ENCODE peak calls at places on chromosomes 4 and X, in six cellular contexts. One of them, this sample, is unnamed.

GRCh38 chr4:71366776-71367175 is 28.0 kb downstream of the SLC4A4 start:
- DNase-seq in head of caudate nucleus: no peak
- DNase-seq in endothelial cell: no peak
- DNase-seq in putamen: no peak
- DNase-seq in left kidney: peak; percentile 74
- DNase-seq in HCEC 1CT: no peak
- DNase-seq in this sample: no peak

GRCh38 chr4:84578540-84579409 is 4.2 kb upstream of the CDS1 start:
- DNase-seq in head of caudate nucleus: peak; percentile 40
- DNase-seq in HCEC 1CT: peak; percentile 31
- DNase-seq in endothelial cell: peak; percentile 26
- DNase-seq in putamen: peak; percentile 35
- DNase-seq in left kidney: peak; percentile 76
- DNase-seq in this sample: peak; percentile 72

GRCh38 chr4:102569200-102569599 is 68.0 kb downstream of the NFKB1 start:
- DNase-seq in HCEC 1CT: peak; percentile 41
- DNase-seq in putamen: no peak
- DNase-seq in left kidney: no peak
- DNase-seq in head of caudate nucleus: no peak
- DNase-seq in endothelial cell: no peak
- DNase-seq in this sample: no peak

GRCh38 chr4:145531193-145531592 is 49.5 kb downstream of the SMAD1 start:
- DNase-seq in putamen: no peak
- DNase-seq in head of caudate nucleus: peak; percentile 74
- DNase-seq in endothelial cell: no peak
- DNase-seq in HCEC 1CT: no peak
- DNase-seq in left kidney: no peak
- DNase-seq in this sample: peak; percentile 77

GRCh38 chr4:185717018-185717726 is 94.8 kb downstream of the SORBS2 start:
- DNase-seq in left kidney: peak; percentile 63
- DNase-seq in head of caudate nucleus: peak; percentile 36
- DNase-seq in HCEC 1CT: no peak
- DNase-seq in putamen: no peak
- DNase-seq in endothelial cell: no peak
- DNase-seq in this sample: no peak

GRCh38 chr4:6221851-6222760 is 21.8 kb upstream of the JAKMIP1 start:
- DNase-seq in HCEC 1CT: no peak
- DNase-seq in left kidney: peak; percentile 73
- DNase-seq in head of caudate nucleus: peak; percentile 63
- DNase-seq in putamen: peak; percentile 72
- DNase-seq in endothelial cell: peak; percentile 81
- DNase-seq in this sample: peak; percentile 54

GRCh38 chr4:156523492-156523891 is 448.1 kb downstream of the PDGFC start:
- DNase-seq in endothelial cell: no peak
- DNase-seq in left kidney: no peak
- DNase-seq in head of caudate nucleus: no peak
- DNase-seq in HCEC 1CT: no peak
- DNase-seq in putamen: no peak
- DNase-seq in this sample: no peak

GRCh38 chr4:156949373-156949814 is 22.2 kb downstream of the PDGFC start:
- DNase-seq in left kidney: peak; percentile 68
- DNase-seq in head of caudate nucleus: no peak
- DNase-seq in putamen: no peak
- DNase-seq in HCEC 1CT: peak; percentile 73
- DNase-seq in endothelial cell: no peak
- DNase-seq in this sample: no peak

GRCh38 chr4:23884731-23885130 is 5.1 kb downstream of the PPARGC1A start:
- DNase-seq in putamen: no peak
- DNase-seq in HCEC 1CT: no peak
- DNase-seq in head of caudate nucleus: no peak
- DNase-seq in left kidney: no peak
- DNase-seq in endothelial cell: no peak
- DNase-seq in this sample: no peak

GRCh38 chr4:86977621-86978184 is 42.9 kb downstream of the AFF1 start:
- DNase-seq in head of caudate nucleus: no peak
- DNase-seq in left kidney: no peak
- DNase-seq in putamen: no peak
- DNase-seq in endothelial cell: no peak
- DNase-seq in HCEC 1CT: no peak
- DNase-seq in this sample: no peak

GRCh38 chr4:12633058-12633651 is 851.0 kb downstream of the RAB28 start:
- DNase-seq in endothelial cell: peak; percentile 85
- DNase-seq in putamen: peak; percentile 52
- DNase-seq in head of caudate nucleus: peak; percentile 81
- DNase-seq in HCEC 1CT: peak; percentile 5
- DNase-seq in left kidney: peak; percentile 88
- DNase-seq in this sample: peak; percentile 64

GRCh38 chr4:3865986-3866812 is 100.0 kb downstream of the ADRA2C start:
- DNase-seq in HCEC 1CT: no peak
- DNase-seq in left kidney: no peak
- DNase-seq in putamen: no peak
- DNase-seq in head of caudate nucleus: no peak
- DNase-seq in endothelial cell: no peak
- DNase-seq in this sample: no peak

GRCh38 chr4:121448231-121448630 is 67.4 kb upstream of the QRFPR start:
- DNase-seq in head of caudate nucleus: no peak
- DNase-seq in putamen: no peak
- DNase-seq in HCEC 1CT: no peak
- DNase-seq in left kidney: no peak
- DNase-seq in endothelial cell: no peak
- DNase-seq in this sample: no peak

GRCh38 chr4:82744284-82744963 is 54.2 kb downstream of the SCD5 start:
- DNase-seq in endothelial cell: no peak
- DNase-seq in putamen: no peak
- DNase-seq in head of caudate nucleus: no peak
- DNase-seq in left kidney: no peak
- DNase-seq in HCEC 1CT: no peak
- DNase-seq in this sample: no peak

GRCh38 chr4:186104114-186104894 is at the start of gene FAM149A:
- DNase-seq in endothelial cell: no peak
- DNase-seq in head of caudate nucleus: peak; percentile 27
- DNase-seq in left kidney: peak; percentile 76
- DNase-seq in putamen: peak; percentile 9
- DNase-seq in HCEC 1CT: no peak
- DNase-seq in this sample: peak; percentile 10

GRCh38 chrX:103397707-103398106 is 21.4 kb downstream of the BEX3 start:
- DNase-seq in left kidney: no peak
- DNase-seq in putamen: no peak
- DNase-seq in endothelial cell: no peak
- DNase-seq in HCEC 1CT: no peak
- DNase-seq in head of caudate nucleus: no peak
- DNase-seq in this sample: no peak

GRCh38 chrX:49165901-49166881 is 3.6 kb downstream of the MAGIX start:
- DNase-seq in putamen: peak; percentile 46
- DNase-seq in head of caudate nucleus: peak; percentile 50
- DNase-seq in HCEC 1CT: peak; percentile 72
- DNase-seq in endothelial cell: peak; percentile 45
- DNase-seq in left kidney: peak; percentile 94
- DNase-seq in this sample: peak; percentile 49